ENCODE peak calls at places on chromosomes 3 and 15, in nine cellular contexts. O, Q, I, J, L, K, W, C and Y are unnamed samples.

GRCh38 chr3:132867956-132868355 is 145.7 kb upstream of the NPHP3 start:
- DNase-seq in C (no peak), K (no peak), Q (no peak), J (no peak), L (no peak), W (no peak), I (peak; percentile 4), O (no peak), Y (peak; percentile 32)

GRCh38 chr15:62925875-62926274 is 116.7 kb upstream of the TPM1 start:
- DNase-seq in C (no peak), J (no peak), W (no peak), K (no peak), I (no peak), L (no peak), O (no peak), Q (no peak), Y (no peak)

GRCh38 chr3:56336023-56336422 is 132.2 kb downstream of the ERC2 start:
- DNase-seq in Q (no peak), I (no peak), L (no peak), W (no peak), J (no peak), C (no peak), O (no peak), K (peak; percentile 60), Y (no peak)

GRCh38 chr15:65344909-65345275 is 32.9 kb downstream of the IGDCC3 start:
- DNase-seq in Q (no peak), I (no peak), C (no peak), J (no peak), O (no peak), L (no peak), K (no peak), W (no peak), Y (peak; percentile 62)

GRCh38 chr15:90062023-90062728 is 40.1 kb downstream of the IDH2 start:
- DNase-seq in W (peak; percentile 44), L (no peak), Q (no peak), I (no peak), K (no peak), O (no peak), C (peak; percentile 52), J (peak; percentile 86), Y (peak; percentile 67)

GRCh38 chr3:43212914-43213611 is 73.3 kb upstream of the SNRK start:
- DNase-seq in J (no peak), W (no peak), C (no peak), L (no peak), Q (no peak), K (no peak), I (no peak), O (no peak), Y (peak; percentile 70)

GRCh38 chr3:94532951-94533350 is 470.1 kb downstream of the NSUN3 start:
- DNase-seq in Q (no peak), I (no peak), L (no peak), O (no peak), K (no peak), J (no peak), C (no peak), W (no peak), Y (no peak)

GRCh38 chr15:75920079-75920478 is 16.4 kb downstream of the FBXO22 start:
- DNase-seq in L (no peak), C (no peak), Q (no peak), I (no peak), J (no peak), W (no peak), K (no peak), O (no peak), Y (no peak)

GRCh38 chr3:183529717-183530116 is 25.8 kb downstream of the KLHL6 start:
- DNase-seq in I (no peak), J (no peak), C (no peak), L (no peak), O (no peak), Q (no peak), W (no peak), K (no peak), Y (no peak)

GRCh38 chr3:183527980-183528379 is 27.5 kb downstream of the KLHL6 start:
- DNase-seq in O (no peak), W (no peak), Q (no peak), I (no peak), C (no peak), J (no peak), L (no peak), K (no peak), Y (no peak)

GRCh38 chr3:183524476-183524875 is 31.0 kb downstream of the KLHL6 start:
- DNase-seq in Q (no peak), I (no peak), C (no peak), W (no peak), L (no peak), O (no peak), J (no peak), K (no peak), Y (no peak)

GRCh38 chr3:183527421-183527979 is 28.0 kb downstream of the KLHL6 start:
- DNase-seq in Q (no peak), C (no peak), O (no peak), K (no peak), L (no peak), I (no peak), J (no peak), W (no peak), Y (no peak)

DNA sequence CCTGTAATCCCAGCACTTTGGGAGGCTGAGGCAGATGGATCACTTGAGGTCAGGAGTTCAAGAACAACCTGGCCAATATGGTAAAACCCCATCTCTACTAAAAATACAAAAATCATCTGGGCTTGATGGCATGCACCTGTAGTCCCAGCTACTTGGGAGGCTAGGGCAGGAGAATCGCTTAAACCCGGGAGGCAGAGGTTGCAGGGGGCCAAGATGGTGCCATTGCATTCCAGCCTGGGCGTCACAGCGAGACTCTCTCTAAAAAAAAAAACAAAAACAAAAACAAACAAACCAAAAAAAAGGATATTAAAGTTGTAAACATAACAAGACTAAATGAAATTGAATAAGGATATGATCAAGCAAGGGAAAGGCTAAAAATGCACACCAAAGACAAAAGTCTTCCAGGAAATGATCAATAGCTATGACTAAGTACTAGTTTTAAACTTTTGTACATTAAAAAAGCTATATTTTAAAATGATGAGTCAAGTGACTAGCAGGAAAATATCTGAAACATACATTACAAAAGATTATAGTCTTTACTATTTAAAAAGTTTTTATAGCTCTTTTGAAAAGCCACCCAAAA is 28.6 kb downstream of the KLHL6 start:
- DNase-seq in W (no peak), Q (no peak), J (no peak), L (no peak), K (no peak), C (no peak), O (no peak), I (no peak), Y (no peak)
- H3K4me3 ChIP-seq in W (no peak overlapping the region), Q (no peak overlapping the region), J (no peak overlapping the region), L (no peak overlapping the region), K (no peak overlapping the region), C (no peak overlapping the region), O (no peak overlapping the region), I (no peak overlapping the region), Y (no peak overlapping the region)

GRCh38 chr3:114379266-114379665 is 85.4 kb downstream of the TIGIT start:
- DNase-seq in J (no peak), L (no peak), C (no peak), O (no peak), I (no peak), K (no peak), W (no peak), Q (no peak), Y (no peak)
- H3K4me1 ChIP-seq in J (peaks cover 15% of the 10 kb centered on the region), L (no peaks in the 10 kb centered on the region), C (peaks cover 2% of the 10 kb centered on the region), O (peaks cover 93% of the 10 kb centered on the region), I (peaks cover 7% of the 10 kb centered on the region), K (peaks cover 67% of the 10 kb centered on the region), W (peaks cover 9% of the 10 kb centered on the region), Q (no peaks in the 10 kb centered on the region), Y (peaks cover 22% of the 10 kb centered on the region)

GRCh38 chr3:174495231-174495755 is 363.8 kb upstream of the NAALADL2 start:
- DNase-seq in C (no peak), O (no peak), J (no peak), Q (no peak), I (no peak), W (no peak), L (no peak), K (no peak), Y (no peak)

GRCh38 chr3:174498638-174499037 is 360.5 kb upstream of the NAALADL2 start:
- DNase-seq in C (no peak), I (no peak), L (no peak), Q (no peak), J (no peak), W (no peak), O (no peak), K (no peak), Y (no peak)

DNA sequence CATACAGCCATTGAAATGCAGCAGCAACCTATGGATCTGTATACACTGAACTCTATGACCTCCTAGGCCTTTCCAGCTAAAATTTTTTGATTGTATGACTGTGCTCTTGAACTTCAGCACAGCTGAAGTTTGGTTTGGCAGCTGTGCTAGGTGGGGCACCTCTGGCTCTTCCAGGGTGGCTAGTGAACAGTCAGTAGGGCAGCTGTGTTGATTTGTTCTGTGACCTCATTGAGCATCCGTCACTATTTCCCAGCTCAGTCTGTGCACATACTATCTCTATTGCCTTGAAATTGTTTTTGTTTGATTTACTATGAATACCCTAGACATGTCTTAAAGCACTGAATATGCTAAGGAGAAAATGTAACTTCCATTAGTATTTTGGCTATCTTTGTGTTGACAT is 363.2 kb upstream of the NAALADL2 start:
- DNase-seq in I (no peak), L (no peak), O (no peak), J (no peak), K (no peak), Q (no peak), C (no peak), W (no peak), Y (no peak)
- H3K27ac ChIP-seq in I (no peak overlapping the region), L (no peak overlapping the region), O (no peak overlapping the region), J (no peak overlapping the region), K (no peak overlapping the region), Q (no peak overlapping the region), C (no peak overlapping the region), W (no peak overlapping the region), Y (no peak overlapping the region)

GRCh38 chr15:77564933-77565332 is 67.8 kb downstream of the LINGO1 start:
- DNase-seq in W (no peak), C (no peak), I (no peak), J (no peak), L (no peak), Q (no peak), K (no peak), O (no peak), Y (no peak)

GRCh38 chr15:77566092-77566491 is 66.6 kb downstream of the LINGO1 start:
- DNase-seq in I (no peak), W (no peak), K (no peak), Q (no peak), C (no peak), O (no peak), L (no peak), J (no peak), Y (no peak)

GRCh38 chr15:77567202-77567601 is 65.5 kb downstream of the LINGO1 start:
- DNase-seq in O (no peak), W (no peak), I (no peak), L (no peak), J (no peak), K (no peak), C (no peak), Q (peak; percentile 31), Y (no peak)

GRCh38 chr15:77563768-77564167 is 68.9 kb downstream of the LINGO1 start:
- DNase-seq in Q (peak; percentile 60), O (no peak), K (no peak), W (no peak), L (no peak), I (no peak), C (no peak), J (no peak), Y (no peak)

DNA sequence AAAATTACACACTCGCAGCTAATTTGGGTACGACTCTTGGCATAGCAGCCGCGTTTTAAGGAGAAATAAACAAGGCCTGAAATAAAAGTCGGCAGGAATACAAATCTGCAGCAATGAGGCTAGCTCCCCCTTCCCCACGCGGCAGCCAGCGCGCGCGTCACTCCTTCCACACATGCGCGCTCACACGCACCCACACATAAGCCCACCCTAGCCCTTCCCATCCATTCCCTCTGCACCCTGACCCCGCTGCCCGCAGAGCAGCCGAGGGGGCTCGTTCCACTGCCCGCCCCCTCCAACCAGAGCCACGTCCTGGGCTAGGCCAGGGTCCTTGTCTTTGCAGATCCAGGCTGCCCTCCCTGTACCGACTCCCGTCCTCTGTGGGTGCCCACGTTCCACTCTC is 67.2 kb downstream of the LINGO1 start:
- DNase-seq in J (no peak), L (no peak), I (no peak), Q (peak; percentile 50), O (no peak), K (no peak), C (no peak), W (no peak), Y (no peak)
- H3K4me3 ChIP-seq in J (no peak overlapping the region), L (no peak overlapping the region), I (no peak overlapping the region), Q (no peak overlapping the region), O (no peak overlapping the region), K (no peak overlapping the region), C (no peak overlapping the region), W (no peak overlapping the region), Y (no peak overlapping the region)